ENCODE peak calls at places on chromosomes 4 and X, in six cellular contexts. K, M, T, Y, Z and E are unnamed samples.

GRCh38 chrX:13235930-13236329 is 83.9 kb downstream of the ATXN3L start:
- DNase-seq in K (no peak), M (no peak), T (no peak), Y (no peak), Z (no peak), E (no peak)

GRCh38 chrX:150489359-150490015 is 78.9 kb upstream of the MTM1 start:
- DNase-seq in K (no peak), M (no peak), T (no peak), Y (no peak), Z (no peak), E (no peak)

GRCh38 chrX:112784692-112785091 is 55.9 kb downstream of the AMOT start:
- DNase-seq in K (no peak), M (no peak), T (no peak), Y (no peak), Z (no peak), E (no peak)

GRCh38 chr4:8198206-8198905 is 734 bp upstream of the SH3TC1 start:
- DNase-seq in K (no peak), M (no peak), T (no peak), Y (no peak), Z (no peak), E (no peak)

GRCh38 chr4:26321326-26322276 is 787 bp downstream of the RBPJ start:
- DNase-seq in K (no peak), M (no peak), T (peak; percentile 15), Y (peak; percentile 45), Z (peak; percentile 27), E (peak; percentile 31)

GRCh38 chrX:150348365-150348764 is 14.8 kb upstream of the MAMLD1 start:
- DNase-seq in K (no peak), M (no peak), T (no peak), Y (no peak), Z (no peak), E (no peak)

GRCh38 chrX:7318661-7319060 is 170.7 kb upstream of the PUDP start:
- DNase-seq in K (no peak), M (no peak), T (no peak), Y (no peak), Z (peak; percentile 1), E (no peak)

GRCh38 chr4:74327751-74328150 is 19.5 kb downstream of the EPGN start:
- DNase-seq in K (no peak), M (no peak), T (no peak), Y (no peak), Z (no peak), E (no peak)

GRCh38 chr4:37324526-37324925 is 80.0 kb downstream of the NWD2 start:
- DNase-seq in K (no peak), M (no peak), T (no peak), Y (no peak), Z (no peak), E (no peak)